ENCODE peak calls at places on chromosome 2, in six cellular contexts. One of them, this sample, is unnamed.

GRCh38 chr2:55922488-55922887 is 1.1 kb downstream of the EFEMP1 start:
- DNase-seq in fibroblast of mammary gland: peak
- DNase-seq in choroid plexus epithelial cell: peak
- DNase-seq in DND-41: no peak
- DNase-seq in left lung: no peak
- DNase-seq in spleen: no peak
- DNase-seq in this sample: peak

GRCh38 chr2:232891621-232892071 is 21.6 kb downstream of the SNORC start:
- DNase-seq in fibroblast of mammary gland: peak
- DNase-seq in choroid plexus epithelial cell: peak
- DNase-seq in DND-41: no peak
- DNase-seq in left lung: peak
- DNase-seq in spleen: peak
- DNase-seq in this sample: peak

GRCh38 chr2:138202762-138203161 is 238.5 kb downstream of the HNMT start:
- DNase-seq in fibroblast of mammary gland: no peak
- DNase-seq in choroid plexus epithelial cell: no peak
- DNase-seq in DND-41: no peak
- DNase-seq in left lung: no peak
- DNase-seq in spleen: no peak
- DNase-seq in this sample: peak

GRCh38 chr2:86788881-86789686 is 1.6 kb downstream of the CD8A start:
- DNase-seq in fibroblast of mammary gland: peak
- DNase-seq in choroid plexus epithelial cell: no peak
- DNase-seq in DND-41: no peak
- DNase-seq in left lung: no peak
- DNase-seq in spleen: peak
- DNase-seq in this sample: no peak

GRCh38 chr2:201414099-201415023 is 36.9 kb downstream of the TRAK2 start:
- DNase-seq in fibroblast of mammary gland: peak
- DNase-seq in choroid plexus epithelial cell: peak
- DNase-seq in DND-41: no peak
- DNase-seq in left lung: no peak
- DNase-seq in spleen: no peak
- DNase-seq in this sample: no peak

GRCh38 chr2:36762764-36763490 is 66.4 kb downstream of the VIT start:
- DNase-seq in fibroblast of mammary gland: no peak
- DNase-seq in choroid plexus epithelial cell: no peak
- DNase-seq in DND-41: no peak
- DNase-seq in left lung: no peak
- DNase-seq in spleen: no peak
- DNase-seq in this sample: no peak

GRCh38 chr2:83168377-83168776 is 1290.7 kb downstream of the SUCLG1 start:
- DNase-seq in fibroblast of mammary gland: no peak
- DNase-seq in choroid plexus epithelial cell: no peak
- DNase-seq in DND-41: no peak
- DNase-seq in left lung: no peak
- DNase-seq in spleen: no peak
- DNase-seq in this sample: peak

GRCh38 chr2:112692496-112692911 is 28.3 kb upstream of the NT5DC4 start:
- DNase-seq in fibroblast of mammary gland: peak
- DNase-seq in choroid plexus epithelial cell: peak
- DNase-seq in DND-41: peak
- DNase-seq in left lung: peak
- DNase-seq in spleen: no peak
- DNase-seq in this sample: peak

GRCh38 chr2:132662742-132663141 is 7.3 kb downstream of the LYPD1 start:
- DNase-seq in fibroblast of mammary gland: no peak
- DNase-seq in choroid plexus epithelial cell: peak
- DNase-seq in DND-41: no peak
- DNase-seq in left lung: no peak
- DNase-seq in spleen: no peak
- DNase-seq in this sample: no peak

GRCh38 chr2:12008425-12009061 is 262.1 kb downstream of the LPIN1 start:
- DNase-seq in fibroblast of mammary gland: peak
- DNase-seq in choroid plexus epithelial cell: peak
- DNase-seq in DND-41: no peak
- DNase-seq in left lung: no peak
- DNase-seq in spleen: no peak
- DNase-seq in this sample: peak

GRCh38 chr2:96260404-96261260 is 5.2 kb downstream of the TMEM127 start:
- DNase-seq in fibroblast of mammary gland: peak
- DNase-seq in choroid plexus epithelial cell: peak
- DNase-seq in DND-41: peak
- DNase-seq in left lung: peak
- DNase-seq in spleen: no peak
- DNase-seq in this sample: peak

GRCh38 chr2:151614159-151614558 is 120.1 kb downstream of the NEB start:
- DNase-seq in fibroblast of mammary gland: no peak
- DNase-seq in choroid plexus epithelial cell: no peak
- DNase-seq in DND-41: no peak
- DNase-seq in left lung: no peak
- DNase-seq in spleen: no peak
- DNase-seq in this sample: peak

GRCh38 chr2:138502253-138503086 is 900 bp downstream of the SPOPL start:
- DNase-seq in fibroblast of mammary gland: no peak
- DNase-seq in choroid plexus epithelial cell: peak
- DNase-seq in DND-41: no peak
- DNase-seq in left lung: no peak
- DNase-seq in spleen: no peak
- DNase-seq in this sample: peak

GRCh38 chr2:239601201-239601851 is 200.5 kb upstream of the HDAC4 start:
- DNase-seq in fibroblast of mammary gland: no peak
- DNase-seq in choroid plexus epithelial cell: no peak
- DNase-seq in DND-41: peak
- DNase-seq in left lung: no peak
- DNase-seq in spleen: peak
- DNase-seq in this sample: no peak

GRCh38 chr2:156156580-156156979 is 175.9 kb downstream of the NR4A2 start:
- DNase-seq in fibroblast of mammary gland: no peak
- DNase-seq in choroid plexus epithelial cell: no peak
- DNase-seq in DND-41: no peak
- DNase-seq in left lung: no peak
- DNase-seq in spleen: no peak
- DNase-seq in this sample: no peak

GRCh38 chr2:156155319-156155718 is 177.2 kb downstream of the NR4A2 start:
- DNase-seq in fibroblast of mammary gland: no peak
- DNase-seq in choroid plexus epithelial cell: no peak
- DNase-seq in DND-41: no peak
- DNase-seq in left lung: no peak
- DNase-seq in spleen: no peak
- DNase-seq in this sample: no peak

DNA sequence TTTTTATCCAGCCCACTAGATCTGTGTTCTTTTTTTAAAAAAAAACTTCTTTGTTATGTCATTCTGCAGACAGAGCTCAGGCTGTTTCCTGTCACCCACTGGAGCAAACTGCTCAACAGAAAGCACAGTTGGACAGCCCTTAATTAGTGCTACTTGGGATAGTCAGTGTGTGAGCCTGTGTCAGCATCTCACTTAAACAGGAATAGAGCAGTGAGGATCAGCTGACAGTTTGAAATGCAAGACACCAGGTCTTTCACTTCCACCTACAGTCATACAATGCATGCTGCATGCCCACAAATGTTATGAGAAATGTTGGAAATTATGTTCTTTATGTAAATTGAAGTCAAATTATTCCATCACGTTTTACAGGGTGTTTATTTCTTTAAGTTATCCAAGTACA is 174.9 kb downstream of the NR4A2 start:
- DNase-seq in fibroblast of mammary gland: no peak
- DNase-seq in choroid plexus epithelial cell: no peak
- DNase-seq in DND-41: peak
- DNase-seq in left lung: no peak
- DNase-seq in spleen: no peak
- DNase-seq in this sample: no peak
- TF ChIP-seq CTCF in fibroblast of mammary gland: no peak
- TF ChIP-seq CTCF in choroid plexus epithelial cell: no peak
- TF ChIP-seq CTCF in DND-41: peak
- TF ChIP-seq CTCF in left lung: no peak
- TF ChIP-seq CTCF in spleen: no peak
- TF ChIP-seq CTCF in this sample: no peak

GRCh38 chr2:64312622-64312948 is 141.4 kb upstream of the LGALSL start:
- DNase-seq in fibroblast of mammary gland: no peak
- DNase-seq in choroid plexus epithelial cell: no peak
- DNase-seq in DND-41: no peak
- DNase-seq in left lung: no peak
- DNase-seq in spleen: no peak
- DNase-seq in this sample: no peak
- H3K4me3 ChIP-seq in fibroblast of mammary gland: no peak
- H3K4me3 ChIP-seq in choroid plexus epithelial cell: no peak
- H3K4me3 ChIP-seq in DND-41: no peak
- H3K4me3 ChIP-seq in left lung: no peak
- H3K4me3 ChIP-seq in spleen: no peak
- H3K4me3 ChIP-seq in this sample: no peak

DNA sequence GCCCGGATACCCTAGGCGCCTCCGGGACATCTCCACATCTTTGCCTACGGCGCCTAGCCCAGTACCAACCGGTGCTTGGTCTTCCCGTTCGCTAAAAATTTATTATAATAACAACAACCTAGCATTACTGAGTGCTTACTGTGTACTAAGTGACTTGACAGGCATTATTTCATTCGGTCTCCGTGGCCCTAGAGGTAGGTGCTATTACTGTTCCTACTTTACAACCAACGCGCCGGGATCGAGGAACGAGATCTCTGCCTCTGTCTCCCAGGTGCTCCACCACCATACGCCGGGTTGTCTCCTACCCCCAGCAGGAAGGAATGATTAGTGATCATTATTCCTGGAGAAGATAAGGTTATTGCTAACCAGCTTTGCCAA is 657 bp upstream of the BIN1 start:
- DNase-seq in fibroblast of mammary gland: peak
- DNase-seq in choroid plexus epithelial cell: peak
- DNase-seq in DND-41: no peak
- DNase-seq in left lung: no peak
- DNase-seq in spleen: no peak
- DNase-seq in this sample: peak
- TF ChIP-seq CTCF in fibroblast of mammary gland: no peak
- TF ChIP-seq CTCF in choroid plexus epithelial cell: peak
- TF ChIP-seq CTCF in DND-41: no peak
- TF ChIP-seq CTCF in left lung: no peak
- TF ChIP-seq CTCF in spleen: no peak
- TF ChIP-seq CTCF in this sample: peak

GRCh38 chr2:178205853-178206516 is 11.7 kb downstream of the OSBPL6 start:
- DNase-seq in fibroblast of mammary gland: peak
- DNase-seq in choroid plexus epithelial cell: peak
- DNase-seq in DND-41: no peak
- DNase-seq in left lung: no peak
- DNase-seq in spleen: no peak
- DNase-seq in this sample: peak
- H3K4me3 ChIP-seq in fibroblast of mammary gland: no peak
- H3K4me3 ChIP-seq in choroid plexus epithelial cell: no peak
- H3K4me3 ChIP-seq in DND-41: no peak
- H3K4me3 ChIP-seq in left lung: no peak
- H3K4me3 ChIP-seq in spleen: no peak
- H3K4me3 ChIP-seq in this sample: no peak

DNA sequence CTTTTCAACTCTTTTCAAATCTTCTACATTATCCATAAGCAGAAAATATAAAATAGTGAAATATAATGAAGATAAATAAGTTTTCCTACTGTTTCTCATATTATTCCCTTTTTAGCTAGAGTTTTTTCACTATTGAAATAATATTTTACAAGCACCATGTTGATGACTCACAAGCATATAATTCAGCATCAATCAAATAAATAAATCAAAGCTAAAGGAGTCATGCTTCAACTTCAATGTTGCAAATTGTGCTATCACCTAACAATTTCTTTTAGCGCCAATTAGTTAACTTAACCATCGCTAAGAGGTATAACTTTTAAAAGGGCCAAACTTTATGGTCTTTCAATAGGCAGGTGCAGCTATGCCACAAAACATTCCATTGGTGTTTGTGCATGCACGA is 199.2 kb upstream of the ERBB4 start:
- DNase-seq in fibroblast of mammary gland: no peak
- DNase-seq in choroid plexus epithelial cell: no peak
- DNase-seq in DND-41: no peak
- DNase-seq in left lung: no peak
- DNase-seq in spleen: no peak
- DNase-seq in this sample: no peak
- TF ChIP-seq CTCF in fibroblast of mammary gland: no peak
- TF ChIP-seq CTCF in choroid plexus epithelial cell: no peak
- TF ChIP-seq CTCF in DND-41: no peak
- TF ChIP-seq CTCF in left lung: no peak
- TF ChIP-seq CTCF in spleen: no peak
- TF ChIP-seq CTCF in this sample: no peak

GRCh38 chr2:160365691-160366367 is 127.8 kb downstream of the RBMS1 start:
- DNase-seq in fibroblast of mammary gland: peak
- DNase-seq in choroid plexus epithelial cell: peak
- DNase-seq in DND-41: no peak
- DNase-seq in left lung: no peak
- DNase-seq in spleen: no peak
- DNase-seq in this sample: no peak
- H3K4me3 ChIP-seq in fibroblast of mammary gland: no peak
- H3K4me3 ChIP-seq in choroid plexus epithelial cell: peak
- H3K4me3 ChIP-seq in DND-41: no peak
- H3K4me3 ChIP-seq in left lung: no peak
- H3K4me3 ChIP-seq in spleen: no peak
- H3K4me3 ChIP-seq in this sample: no peak

GRCh38 chr2:65969161-65969560 is 465.8 kb upstream of the MEIS1 start:
- DNase-seq in fibroblast of mammary gland: no peak
- DNase-seq in choroid plexus epithelial cell: no peak
- DNase-seq in DND-41: no peak
- DNase-seq in left lung: no peak
- DNase-seq in spleen: no peak
- DNase-seq in this sample: no peak

GRCh38 chr2:65974067-65974723 is 460.7 kb upstream of the MEIS1 start:
- DNase-seq in fibroblast of mammary gland: peak
- DNase-seq in choroid plexus epithelial cell: no peak
- DNase-seq in DND-41: no peak
- DNase-seq in left lung: no peak
- DNase-seq in spleen: no peak
- DNase-seq in this sample: peak
- TF ChIP-seq CTCF in fibroblast of mammary gland: peak
- TF ChIP-seq CTCF in choroid plexus epithelial cell: no peak
- TF ChIP-seq CTCF in DND-41: no peak
- TF ChIP-seq CTCF in left lung: no peak
- TF ChIP-seq CTCF in spleen: no peak
- TF ChIP-seq CTCF in this sample: no peak

This sample was measured in bronchial epithelial cell.